ENCODE peak calls at places on chromosomes 16 and 17, in nine cellular contexts. I is body of pancreas; D is foreskin fibroblast; A is Caco-2; F is H1; P is hepatocyte; L is GM12865; R is astrocyte of the cerebellum; S is CD8-positive, alpha-beta T cell. Y is an unnamed sample.

GRCh38 chr16:85151603-85152413 is 39.5 kb upstream of the CIBAR2 start:
- DNase-seq in I (no peak), P (peak; percentile 89), D (peak; percentile 96), R (no peak), S (peak; percentile 10), F (no peak), A (no peak), L (peak; percentile 75), Y (no peak)

GRCh38 chr16:69131749-69132423 is 502 bp downstream of the CHTF8 start:
- DNase-seq in R (peak; percentile 38), A (peak; percentile 95), F (no peak), P (peak; percentile 95), D (peak; percentile 94), I (peak; percentile 74), L (peak; percentile 87), S (peak; percentile 71), Y (peak; percentile 72)

GRCh38 chr16:379183-379960 is 2.4 kb downstream of the PGAP6 start:
- DNase-seq in R (no peak), P (peak; percentile 90), A (peak; percentile 29), S (no peak), L (no peak), F (peak; percentile 69), D (no peak), I (peak; percentile 95), Y (no peak)

GRCh38 chr17:62652251-62653001 is 25.0 kb downstream of the MRC2 start:
- DNase-seq in A (no peak), R (no peak), F (no peak), D (peak; percentile 87), P (peak; percentile 29), S (peak; percentile 48), L (peak; percentile 61), I (peak; percentile 65), Y (peak; percentile 38)

GRCh38 chr17:79192503-79193500 is 118.2 kb downstream of the ENGASE start:
- DNase-seq in F (peak; percentile 57), S (no peak), A (no peak), L (peak; percentile 10), R (peak; percentile 2), I (peak; percentile 26), P (peak; percentile 80), D (peak; percentile 63), Y (peak; percentile 9)

GRCh38 chr16:68370921-68371651 is 60.3 kb downstream of the PRMT7 start:
- DNase-seq in S (peak; percentile 64), P (no peak), I (no peak), F (no peak), D (no peak), A (no peak), L (no peak), R (no peak), Y (peak; percentile 51)

GRCh38 chr16:81545470-81546175 is 101.0 kb downstream of the CMIP start:
- DNase-seq in L (no peak), S (no peak), I (no peak), D (no peak), A (no peak), F (no peak), R (no peak), P (no peak), Y (no peak)

GRCh38 chr16:65117701-65118448 is 4.0 kb downstream of the CDH11 start:
- DNase-seq in I (peak; percentile 60), F (no peak), P (peak; percentile 89), R (peak; percentile 71), D (peak; percentile 93), L (peak; percentile 63), S (no peak), A (peak; percentile 70), Y (peak; percentile 54)

GRCh38 chr16:83270640-83271039 is 537.1 kb upstream of the HSBP1 start:
- DNase-seq in F (no peak), A (no peak), S (no peak), R (no peak), D (no peak), P (no peak), L (no peak), I (no peak), Y (no peak)

GRCh38 chr16:83272201-83272600 is 535.6 kb upstream of the HSBP1 start:
- DNase-seq in P (no peak), L (no peak), S (no peak), R (no peak), D (no peak), I (no peak), F (no peak), A (no peak), Y (no peak)

GRCh38 chr16:83271123-83271522 is 536.7 kb upstream of the HSBP1 start:
- DNase-seq in F (no peak), D (no peak), A (no peak), S (no peak), P (no peak), R (no peak), L (no peak), I (no peak), Y (no peak)

GRCh38 chr16:83269541-83269940 is 538.2 kb upstream of the HSBP1 start:
- DNase-seq in R (no peak), P (no peak), L (no peak), F (no peak), I (no peak), D (no peak), A (no peak), S (no peak), Y (no peak)

DNA sequence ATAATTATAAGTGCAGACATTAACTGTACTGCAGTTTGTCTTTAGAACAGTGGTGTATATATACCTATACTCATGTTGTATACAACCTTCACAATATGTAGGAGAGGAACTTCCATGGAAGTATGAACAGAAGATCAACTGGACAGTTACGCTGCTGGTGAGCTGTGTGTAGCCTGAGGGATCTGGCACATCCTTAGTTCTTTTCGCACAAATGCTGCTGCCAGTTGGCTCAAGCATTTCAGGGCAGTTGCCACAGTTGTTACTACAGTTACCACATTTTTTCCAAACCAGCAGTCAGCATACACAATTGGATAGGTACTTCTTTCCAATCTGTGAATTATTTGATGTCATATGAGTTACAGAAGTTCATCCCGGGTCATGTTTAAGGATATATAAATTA is 539.6 kb upstream of the HSBP1 start:
- DNase-seq in S (no peak), P (no peak), D (no peak), F (no peak), R (no peak), I (no peak), L (no peak), A (no peak), Y (no peak)
- H3K4me3 ChIP-seq in S (no peak overlapping the region), P (no peak overlapping the region), D (no peak overlapping the region), F (no peak overlapping the region), R (no peak overlapping the region), I (no peak overlapping the region), L (no peak overlapping the region), A (no peak overlapping the region), Y (no peak overlapping the region)

DNA sequence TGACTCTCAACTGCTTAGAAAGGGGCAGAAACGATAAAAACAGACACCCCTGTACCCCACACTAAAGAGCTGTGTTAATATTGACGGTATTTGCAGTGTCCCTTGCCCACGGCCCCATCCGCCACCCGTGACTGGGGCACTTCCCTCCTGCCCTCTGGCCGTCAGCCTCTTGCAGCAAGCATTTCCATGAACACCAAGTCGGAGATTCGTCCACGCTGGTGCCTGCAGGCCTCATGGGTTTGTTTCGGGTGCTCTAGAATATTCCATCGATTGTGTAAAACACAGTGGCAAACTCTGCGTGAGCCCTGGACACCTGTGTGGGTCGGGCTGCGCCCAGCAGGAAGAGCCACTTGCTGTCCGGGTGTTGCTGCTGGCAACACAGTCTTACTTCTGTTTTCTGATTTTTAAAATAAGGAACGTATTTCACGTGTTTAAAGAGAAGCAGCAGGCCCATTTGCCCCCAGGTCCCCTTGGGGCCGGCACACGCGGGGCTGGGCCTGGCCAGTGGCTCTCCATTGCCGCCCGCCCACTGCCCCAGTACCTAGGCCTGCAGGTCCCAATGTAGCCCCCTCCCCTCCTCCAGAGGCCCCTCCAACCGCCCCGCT is 10.1 kb downstream of the CYBC1 start:
- DNase-seq in S (peak; percentile 13), R (no peak), D (no peak), I (no peak), L (no peak), P (no peak), A (no peak), F (no peak), Y (no peak)
- H3K4me3 ChIP-seq in S (no peak overlapping the region), R (no peak overlapping the region), D (no peak overlapping the region), I (no peak overlapping the region), L (no peak overlapping the region), P (no peak overlapping the region), A (no peak overlapping the region), F (no peak overlapping the region), Y (no peak overlapping the region)

GRCh38 chr16:54647731-54648221 is 282.9 kb upstream of the IRX5 start:
- DNase-seq in R (peak; percentile 72), F (no peak), D (no peak), P (no peak), I (no peak), A (no peak), L (no peak), S (no peak), Y (no peak)

GRCh38 chr16:54649846-54650245 is 280.8 kb upstream of the IRX5 start:
- DNase-seq in I (no peak), S (no peak), R (no peak), L (no peak), D (no peak), A (no peak), F (no peak), P (no peak), Y (no peak)

GRCh38 chr16:54648575-54648974 is 282.1 kb upstream of the IRX5 start:
- DNase-seq in P (no peak), L (no peak), F (no peak), I (no peak), S (no peak), A (no peak), R (no peak), D (no peak), Y (no peak)

GRCh38 chr16:54645328-54645727 is 285.3 kb upstream of the IRX5 start:
- DNase-seq in F (no peak), S (no peak), D (no peak), I (no peak), A (no peak), P (no peak), L (no peak), R (no peak), Y (no peak)

DNA sequence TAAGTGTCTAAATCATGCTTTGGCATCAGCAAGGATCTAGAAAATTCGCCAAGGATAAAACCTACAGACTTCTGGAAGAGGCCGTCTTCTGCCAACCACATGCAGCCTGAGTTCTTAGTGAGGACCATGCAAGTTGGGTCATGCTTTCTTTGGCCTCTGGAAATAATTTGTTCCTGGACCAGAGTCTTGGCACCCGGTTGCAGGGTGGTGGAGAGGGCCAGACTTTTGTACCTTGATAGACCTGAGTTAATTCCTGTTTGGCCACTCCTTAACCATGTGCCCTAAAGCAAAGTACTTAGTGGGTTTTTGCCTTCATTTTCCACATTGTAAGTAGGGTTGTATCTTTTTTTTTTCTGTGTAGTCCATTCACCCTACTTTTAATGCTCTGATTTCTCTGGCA is 283.4 kb upstream of the IRX5 start:
- DNase-seq in P (no peak), A (no peak), S (no peak), R (no peak), D (no peak), F (no peak), L (no peak), I (no peak), Y (no peak)
- H3K4me3 ChIP-seq in P (no peak overlapping the region), A (no peak overlapping the region), S (no peak overlapping the region), R (no peak overlapping the region), D (no peak overlapping the region), F (no peak overlapping the region), L (no peak overlapping the region), I (no peak overlapping the region), Y (no peak overlapping the region)

DNA sequence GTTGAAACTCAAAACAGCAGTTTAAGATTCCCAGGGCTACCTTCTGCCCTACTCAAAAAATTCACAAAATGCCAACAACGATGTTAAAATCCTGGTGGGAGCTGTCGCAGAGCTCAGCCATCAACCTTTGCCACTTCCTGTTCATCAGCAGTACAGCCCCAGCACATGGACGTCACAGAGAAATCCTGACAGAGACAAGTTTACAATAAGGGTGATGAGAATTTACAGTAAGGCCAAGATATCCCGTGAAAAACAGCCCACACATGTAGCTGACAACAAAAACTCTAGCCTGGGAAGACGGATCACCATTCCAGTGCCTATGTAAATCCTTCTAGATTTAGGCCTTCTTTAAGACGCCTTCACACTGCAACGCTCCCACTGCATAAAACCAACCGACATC is 18.8 kb downstream of the USP22 start:
- DNase-seq in I (no peak), D (no peak), R (no peak), A (no peak), P (no peak), F (no peak), L (no peak), S (no peak), Y (no peak)
- H3K4me3 ChIP-seq in I (no peak overlapping the region), D (no peak overlapping the region), R (no peak overlapping the region), A (no peak overlapping the region), P (no peak overlapping the region), F (no peak overlapping the region), L (no peak overlapping the region), S (no peak overlapping the region), Y (no peak overlapping the region)